ENCODE peak calls at places on chromosome 6, in five cellular contexts. V is IMR-90, Y is fibroblast of lung, G is SK-N-SH, A is MM.1S. U is an unnamed sample.

GRCh38 chr6:35370799-35371493 is 28.6 kb downstream of the PPARD start:
- DNase-seq in V (peak), Y (no peak), G (no peak), A (no peak), U (no peak)

GRCh38 chr6:24004659-24005058 is 121.4 kb upstream of the NRSN1 start:
- DNase-seq in V (no peak), Y (no peak), G (no peak), A (no peak), U (no peak)

GRCh38 chr6:78597966-78598365 is 269.4 kb upstream of the IRAK1BP1 start:
- DNase-seq in V (no peak), Y (no peak), G (no peak), A (no peak), U (no peak)

GRCh38 chr6:43647613-43648012 is 2.8 kb downstream of the RSPH9 start:
- DNase-seq in V (no peak), Y (no peak), G (no peak), A (no peak), U (no peak)

GRCh38 chr6:3545156-3545555 is 88.3 kb upstream of the SLC22A23 start:
- DNase-seq in V (no peak), Y (no peak), G (no peak), A (no peak), U (no peak)

GRCh38 chr6:148414836-148415235 is 72.2 kb downstream of the SASH1 start:
- DNase-seq in V (peak), Y (peak), G (no peak), A (no peak), U (no peak)

GRCh38 chr6:95923518-95923917 is 92.3 kb upstream of the FUT9 start:
- DNase-seq in V (no peak), Y (no peak), G (peak), A (peak), U (no peak)

GRCh38 chr6:69825904-69826303 is 29.1 kb upstream of the LMBRD1 start:
- DNase-seq in V (peak), Y (peak), G (no peak), A (no peak), U (no peak)

GRCh38 chr6:14906621-14907020 is 339.2 kb upstream of the JARID2 start:
- DNase-seq in V (no peak), Y (no peak), G (no peak), A (no peak), U (no peak)

GRCh38 chr6:141735126-141735525 is 397.6 kb upstream of the GJE1 start:
- DNase-seq in V (no peak), Y (no peak), G (no peak), A (no peak), U (no peak)

GRCh38 chr6:57177545-57178225 is 5.6 kb downstream of the BAG2 start:
- DNase-seq in V (peak), Y (peak), G (no peak), A (no peak), U (peak)

GRCh38 chr6:122381494-122382083 is 17.9 kb upstream of the HSF2 start:
- DNase-seq in V (peak), Y (peak), G (peak), A (peak), U (no peak)

GRCh38 chr6:17656092-17656491 is 50.6 kb downstream of the NUP153 start:
- DNase-seq in V (no peak), Y (peak), G (peak), A (no peak), U (no peak)

GRCh38 chr6:18359237-18359885 is 27.8 kb upstream of the RNF144B start:
- DNase-seq in V (no peak), Y (no peak), G (no peak), A (peak), U (no peak)

GRCh38 chr6:136403166-136403980 is 113.7 kb upstream of the BCLAF1 start:
- DNase-seq in V (peak), Y (peak), G (no peak), A (no peak), U (no peak)

GRCh38 chr6:167469655-167470054 is 144.8 kb downstream of the TTLL2 start:
- DNase-seq in V (no peak), Y (no peak), G (no peak), A (no peak), U (no peak)

GRCh38 chr6:101607286-101607685 is 213.8 kb downstream of the GRIK2 start:
- DNase-seq in V (no peak), Y (no peak), G (no peak), A (no peak), U (no peak)

GRCh38 chr6:87430499-87430898 is 22.7 kb downstream of the CFAP206 start:
- DNase-seq in V (no peak), Y (no peak), G (no peak), A (peak), U (no peak)

GRCh38 chr6:31125162-31125561 is 4.9 kb upstream of the CDSN start:
- DNase-seq in V (peak), Y (no peak), G (no peak), A (no peak), U (peak)

GRCh38 chr6:15033850-15034203 is 212.0 kb upstream of the JARID2 start:
- DNase-seq in V (no peak), Y (no peak), G (no peak), A (no peak), U (no peak)

DNA sequence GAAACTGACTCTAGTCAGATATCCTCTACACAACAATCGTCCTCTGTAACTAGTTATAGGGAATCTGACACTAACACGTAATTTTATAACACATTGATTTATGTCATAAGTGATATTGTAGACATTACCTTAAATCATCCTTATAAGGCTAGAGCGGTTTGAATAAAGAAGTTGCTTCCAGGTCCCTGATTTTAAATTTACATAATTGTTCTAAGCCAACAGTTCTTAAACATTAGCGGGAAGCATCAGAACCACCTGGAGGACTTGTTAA is 2.9 kb upstream of the FBXO9 start:
- DNase-seq in V (no peak), Y (no peak), G (no peak), A (no peak), U (no peak)
- H3K9ac ChIP-seq in V (peak), Y (no peak), G (peak), A (no peak), U (peak)

GRCh38 chr6:5749016-5749665 is 257.6 kb downstream of the NRN1 start:
- DNase-seq in V (no peak), Y (no peak), G (no peak), A (no peak), U (no peak)

GRCh38 chr6:5745081-5745480 is 261.6 kb downstream of the NRN1 start:
- DNase-seq in V (no peak), Y (no peak), G (no peak), A (no peak), U (no peak)

GRCh38 chr6:5747379-5747778 is 259.3 kb downstream of the NRN1 start:
- DNase-seq in V (no peak), Y (no peak), G (no peak), A (no peak), U (no peak)

GRCh38 chr6:5744497-5744896 is 262.2 kb downstream of the NRN1 start:
- DNase-seq in V (no peak), Y (no peak), G (peak), A (no peak), U (no peak)

DNA sequence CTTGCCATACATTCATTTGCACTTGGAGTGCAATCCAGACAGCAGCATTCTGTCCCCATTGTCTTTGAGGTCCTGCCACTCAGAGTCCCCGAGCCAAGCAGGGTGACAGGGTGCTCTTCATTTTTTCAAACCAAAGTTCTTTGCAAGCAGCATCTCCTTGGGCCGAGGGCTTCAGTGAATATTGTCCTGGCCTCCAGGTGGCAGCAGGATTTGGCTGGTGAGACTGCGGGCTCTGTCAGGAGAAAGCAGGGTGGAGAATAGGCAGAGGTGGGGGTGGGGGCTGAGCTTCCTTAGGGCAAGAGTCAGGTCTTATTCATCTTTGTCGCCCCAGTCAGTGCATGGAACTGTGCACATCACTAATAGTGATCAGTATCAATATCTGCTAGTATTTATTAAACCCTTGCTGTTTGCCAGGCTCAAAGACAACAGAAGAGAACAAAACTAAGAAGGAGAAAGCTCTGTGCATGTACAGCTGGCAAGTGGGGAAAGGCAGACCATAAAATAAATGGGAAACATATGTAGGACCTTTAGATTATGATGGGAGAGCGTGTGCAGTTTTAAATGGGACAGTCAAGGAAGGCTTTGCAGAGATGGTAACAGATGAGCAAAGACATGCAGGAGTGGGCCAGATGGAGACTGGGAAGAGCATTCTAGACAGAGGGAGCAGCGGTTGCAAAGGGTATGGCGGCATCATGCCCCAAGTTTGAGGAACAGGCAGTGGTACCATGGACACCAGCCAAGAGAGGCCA is 260.2 kb downstream of the NRN1 start:
- DNase-seq in V (no peak), Y (no peak), G (peak), A (no peak), U (no peak)
- TF ChIP-seq CTCF in V (no peak), Y (peak), G (peak), A (peak), U (no peak)

GRCh38 chr6:111464184-111464583 is 18.8 kb downstream of the REV3L start:
- DNase-seq in V (peak), Y (no peak), G (no peak), A (no peak), U (no peak)

GRCh38 chr6:111458670-111459232 is 24.3 kb downstream of the REV3L start:
- DNase-seq in V (no peak), Y (no peak), G (no peak), A (no peak), U (no peak)

GRCh38 chr6:111462770-111463391 is 20.1 kb downstream of the REV3L start:
- DNase-seq in V (peak), Y (peak), G (no peak), A (no peak), U (no peak)

GRCh38 chr6:111456208-111456607 is 26.8 kb downstream of the REV3L start:
- DNase-seq in V (peak), Y (peak), G (no peak), A (no peak), U (no peak)

GRCh38 chr6:111461860-111462259 is 21.2 kb downstream of the REV3L start:
- DNase-seq in V (no peak), Y (no peak), G (no peak), A (peak), U (no peak)
- H3K9ac ChIP-seq in V (no peak), Y (no peak), G (no peak), A (no peak), U (no peak)

GRCh38 chr6:113122060-113122459 is 735.1 kb upstream of the MARCKS start:
- DNase-seq in V (peak), Y (peak), G (no peak), A (no peak), U (no peak)
- TF ChIP-seq CTCF in V (peak), Y (no peak), G (peak), A (no peak), U (no peak)

GRCh38 chr6:132054525-132054924 is 103.4 kb upstream of the CCN2 start:
- DNase-seq in V (peak), Y (peak), G (no peak), A (no peak), U (no peak)

GRCh38 chr6:132053523-132053922 is 102.4 kb upstream of the CCN2 start:
- DNase-seq in V (peak), Y (peak), G (no peak), A (no peak), U (no peak)

DNA sequence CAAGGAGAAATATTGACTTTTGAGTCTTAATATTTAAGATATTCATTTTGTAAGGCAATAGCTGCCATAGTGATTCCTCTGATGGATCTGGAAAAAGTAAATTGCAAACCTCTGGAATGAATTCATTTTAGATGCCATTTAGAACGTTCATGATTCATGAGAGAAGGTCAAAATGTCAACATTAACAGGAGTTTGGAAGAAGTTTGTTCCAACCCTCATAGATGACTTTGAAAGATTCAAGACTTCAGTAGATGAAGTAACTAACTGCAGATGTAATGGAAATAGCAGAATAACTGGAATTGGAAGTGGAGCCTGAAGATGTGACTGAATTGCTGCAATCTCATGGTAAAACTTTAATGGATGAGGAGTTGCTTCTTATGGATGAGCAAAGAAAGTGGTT is 100.9 kb upstream of the CCN2 start:
- DNase-seq in V (no peak), Y (no peak), G (no peak), A (no peak), U (no peak)
- H3K9ac ChIP-seq in V (no peak), Y (no peak), G (no peak), A (no peak), U (no peak)

DNA sequence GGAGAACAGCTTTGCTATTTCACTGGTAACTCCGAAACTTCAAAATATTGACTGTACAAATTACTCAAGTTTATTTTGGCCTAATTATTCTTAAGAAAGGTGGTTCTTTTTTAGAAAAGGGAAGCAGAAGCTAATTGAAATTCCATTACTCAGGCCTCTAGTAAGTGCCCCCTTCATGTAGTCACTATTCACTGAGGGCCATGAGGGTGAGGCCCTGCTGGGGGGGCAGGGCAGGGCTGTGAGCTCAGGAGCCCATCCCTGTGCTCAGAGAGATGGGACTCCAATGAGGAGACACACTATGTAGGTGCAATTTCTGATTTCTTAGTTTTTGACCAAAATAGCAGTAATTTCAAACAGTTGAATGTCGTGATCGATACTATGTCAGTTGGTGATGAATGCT is 139.8 kb downstream of the MAP3K4 start:
- DNase-seq in V (no peak), Y (no peak), G (no peak), A (no peak), U (no peak)
- TF ChIP-seq CTCF in V (no peak), Y (no peak), G (no peak), A (no peak), U (no peak)

DNA sequence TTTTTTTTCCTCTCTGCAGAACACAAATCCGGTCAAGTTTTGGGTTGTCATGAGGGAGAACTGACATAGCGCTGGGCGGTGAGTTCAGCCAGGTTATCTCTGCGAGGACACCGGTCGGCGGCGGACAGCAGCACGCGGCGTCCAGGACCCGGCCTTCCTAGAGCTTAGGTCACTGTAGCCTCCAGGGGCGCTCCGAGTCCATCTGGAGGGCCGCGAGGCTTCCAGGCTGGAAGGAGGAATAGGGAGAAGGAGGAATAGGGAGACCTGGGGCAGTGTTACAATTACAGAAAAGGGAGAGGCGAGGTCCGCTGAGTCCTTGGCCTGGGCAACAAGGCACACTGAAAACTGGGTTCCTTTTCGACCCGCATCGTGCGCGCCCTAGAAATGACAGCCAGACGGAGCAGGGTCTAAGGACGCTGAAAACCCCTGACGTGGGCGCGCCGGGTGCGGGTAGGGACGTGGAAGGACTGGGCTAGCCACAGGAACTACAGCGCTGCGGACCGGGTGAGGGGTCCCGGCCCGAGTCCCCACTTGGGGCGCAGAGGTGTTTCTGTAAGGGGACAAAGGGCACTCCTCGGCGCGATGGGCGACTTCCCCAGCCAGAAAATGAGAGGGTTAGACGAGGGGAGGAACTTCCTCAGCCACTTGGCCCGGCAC is 536 bp upstream of the FNDC1 start:
- DNase-seq in V (peak), Y (peak), G (peak), A (no peak), U (peak)
- H3K9ac ChIP-seq in V (no peak), Y (no peak), G (no peak), A (no peak), U (no peak)

GRCh38 chr6:151324079-151324825 is 67.1 kb downstream of the ZBTB2 start:
- DNase-seq in V (peak), Y (peak), G (peak), A (peak), U (peak)
- TF ChIP-seq CTCF in V (peak), Y (peak), G (peak), A (peak), U (peak)

DNA sequence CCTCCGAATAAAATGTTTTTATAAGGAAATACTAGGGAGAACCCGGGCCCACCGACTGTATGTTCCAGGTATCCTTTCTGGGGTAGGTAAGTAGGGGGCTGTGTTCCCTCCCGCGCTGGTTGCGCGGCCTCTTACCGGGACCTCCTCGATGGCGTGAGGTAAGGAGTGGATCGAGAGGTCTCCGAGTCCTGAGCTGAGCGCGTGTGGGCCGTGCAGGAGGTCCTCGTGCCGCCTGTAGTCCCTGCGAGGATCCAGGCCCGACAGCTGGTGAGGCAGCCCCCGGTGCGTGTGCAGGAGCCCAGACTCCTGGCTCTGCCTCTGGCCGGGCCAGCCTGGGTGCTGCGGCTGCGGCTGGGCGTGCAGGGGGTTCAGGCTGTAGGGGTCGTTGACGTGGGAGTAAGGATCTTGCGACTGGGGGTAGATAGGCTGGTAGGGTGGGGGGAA is 5.1 kb downstream of the TFAP2A start:
- DNase-seq in V (no peak), Y (no peak), G (no peak), A (no peak), U (no peak)
- H3K9ac ChIP-seq in V (peak), Y (no peak), G (no peak), A (no peak), U (peak)